ENCODE peak calls at places on chromosomes 2 and 18, in seven cellular contexts. One of them, this sample, is unnamed.

GRCh38 chr2:170812716-170813585 is 3.7 kb upstream of the GAD1 start:
- DNase-seq in NCI-H2107: peak
- DNase-seq in NCI-H1105: peak
- DNase-seq in lung microvascular endothelial cell: peak
- DNase-seq in SK-N-SH: peak
- DNase-seq in lower lobe of right lung: no peak
- DNase-seq in T-helper 17 cell: no peak
- DNase-seq in this sample: peak

GRCh38 chr2:15875969-15876705 is 64.2 kb upstream of the MYCN start:
- DNase-seq in NCI-H2107: no peak
- DNase-seq in NCI-H1105: no peak
- DNase-seq in lung microvascular endothelial cell: no peak
- DNase-seq in SK-N-SH: no peak
- DNase-seq in lower lobe of right lung: no peak
- DNase-seq in T-helper 17 cell: no peak
- DNase-seq in this sample: no peak

GRCh38 chr2:58688813-58689212 is 447.7 kb upstream of the FANCL start:
- DNase-seq in NCI-H2107: no peak
- DNase-seq in NCI-H1105: no peak
- DNase-seq in lung microvascular endothelial cell: no peak
- DNase-seq in SK-N-SH: no peak
- DNase-seq in lower lobe of right lung: no peak
- DNase-seq in T-helper 17 cell: no peak
- DNase-seq in this sample: no peak

GRCh38 chr2:202084265-202084664 is 11.2 kb downstream of the KIAA2012 start:
- DNase-seq in NCI-H2107: peak
- DNase-seq in NCI-H1105: no peak
- DNase-seq in lung microvascular endothelial cell: no peak
- DNase-seq in SK-N-SH: no peak
- DNase-seq in lower lobe of right lung: no peak
- DNase-seq in T-helper 17 cell: no peak
- DNase-seq in this sample: no peak

GRCh38 chr2:221635949-221636348 is 63.8 kb upstream of the EPHA4 start:
- DNase-seq in NCI-H2107: no peak
- DNase-seq in NCI-H1105: peak
- DNase-seq in lung microvascular endothelial cell: no peak
- DNase-seq in SK-N-SH: no peak
- DNase-seq in lower lobe of right lung: no peak
- DNase-seq in T-helper 17 cell: no peak
- DNase-seq in this sample: no peak

GRCh38 chr2:233413529-233414272 is 59.4 kb downstream of the DGKD start:
- DNase-seq in NCI-H2107: peak
- DNase-seq in NCI-H1105: peak
- DNase-seq in lung microvascular endothelial cell: peak
- DNase-seq in SK-N-SH: peak
- DNase-seq in lower lobe of right lung: peak
- DNase-seq in T-helper 17 cell: peak
- DNase-seq in this sample: peak

GRCh38 chr2:172119089-172119488 is 16.4 kb upstream of the DLX2 start:
- DNase-seq in NCI-H2107: no peak
- DNase-seq in NCI-H1105: no peak
- DNase-seq in lung microvascular endothelial cell: peak
- DNase-seq in SK-N-SH: no peak
- DNase-seq in lower lobe of right lung: no peak
- DNase-seq in T-helper 17 cell: no peak
- DNase-seq in this sample: no peak

GRCh38 chr18:11096839-11097750 is 52.3 kb downstream of the PIEZO2 start:
- DNase-seq in NCI-H2107: no peak
- DNase-seq in NCI-H1105: no peak
- DNase-seq in lung microvascular endothelial cell: peak
- DNase-seq in SK-N-SH: no peak
- DNase-seq in lower lobe of right lung: no peak
- DNase-seq in T-helper 17 cell: no peak
- DNase-seq in this sample: no peak

GRCh38 chr2:241799522-241800197 is 9.3 kb upstream of the NEU4 start:
- DNase-seq in NCI-H2107: no peak
- DNase-seq in NCI-H1105: no peak
- DNase-seq in lung microvascular endothelial cell: no peak
- DNase-seq in SK-N-SH: peak
- DNase-seq in lower lobe of right lung: peak
- DNase-seq in T-helper 17 cell: no peak
- DNase-seq in this sample: no peak

This sample was measured in NB4.